ENCODE peak calls at places on chromosomes 13 and 19, in five cellular contexts. One of them, this sample, is unnamed.

GRCh38 chr19:6023936-6024335 is 46.0 kb upstream of the RANBP3 start:
- DNase-seq in right lobe of liver: no peak
- DNase-seq in Panc1: no peak
- DNase-seq in tibial nerve: no peak
- DNase-seq in gastrocnemius medialis: no peak
- DNase-seq in this sample: no peak

GRCh38 chr19:28351761-28352160 is 861.2 kb downstream of the UQCRFS1 start:
- DNase-seq in gastrocnemius medialis: no peak
- DNase-seq in right lobe of liver: no peak
- DNase-seq in tibial nerve: no peak
- DNase-seq in Panc1: no peak
- DNase-seq in this sample: no peak

GRCh38 chr13:43785681-43786471 is 896 bp downstream of the ENOX1 start:
- DNase-seq in tibial nerve: peak
- DNase-seq in right lobe of liver: peak
- DNase-seq in Panc1: no peak
- DNase-seq in gastrocnemius medialis: peak
- DNase-seq in this sample: peak

GRCh38 chr19:4172861-4173473 is 9.4 kb downstream of the SIRT6 start:
- DNase-seq in tibial nerve: no peak
- DNase-seq in Panc1: no peak
- DNase-seq in right lobe of liver: peak
- DNase-seq in gastrocnemius medialis: no peak
- DNase-seq in this sample: no peak

GRCh38 chr13:78998736-78999135 is 339.8 kb upstream of the OBI1 start:
- DNase-seq in right lobe of liver: no peak
- DNase-seq in tibial nerve: no peak
- DNase-seq in gastrocnemius medialis: no peak
- DNase-seq in Panc1: no peak
- DNase-seq in this sample: no peak

GRCh38 chr13:113355621-113356020 is 8.3 kb downstream of the GRTP1 start:
- DNase-seq in tibial nerve: no peak
- DNase-seq in gastrocnemius medialis: no peak
- DNase-seq in Panc1: no peak
- DNase-seq in right lobe of liver: no peak
- DNase-seq in this sample: no peak

GRCh38 chr13:28566283-28566682 is 71.4 kb upstream of the FLT1 start:
- DNase-seq in right lobe of liver: no peak
- DNase-seq in Panc1: no peak
- DNase-seq in tibial nerve: no peak
- DNase-seq in gastrocnemius medialis: no peak
- DNase-seq in this sample: peak

GRCh38 chr13:97141564-97142005 is 80.5 kb upstream of the MBNL2 start:
- DNase-seq in tibial nerve: no peak
- DNase-seq in Panc1: peak
- DNase-seq in right lobe of liver: no peak
- DNase-seq in gastrocnemius medialis: no peak
- DNase-seq in this sample: peak

GRCh38 chr13:32107474-32107873 is 75.9 kb downstream of the FRY start:
- DNase-seq in tibial nerve: no peak
- DNase-seq in Panc1: no peak
- DNase-seq in right lobe of liver: no peak
- DNase-seq in gastrocnemius medialis: no peak
- DNase-seq in this sample: no peak

DNA sequence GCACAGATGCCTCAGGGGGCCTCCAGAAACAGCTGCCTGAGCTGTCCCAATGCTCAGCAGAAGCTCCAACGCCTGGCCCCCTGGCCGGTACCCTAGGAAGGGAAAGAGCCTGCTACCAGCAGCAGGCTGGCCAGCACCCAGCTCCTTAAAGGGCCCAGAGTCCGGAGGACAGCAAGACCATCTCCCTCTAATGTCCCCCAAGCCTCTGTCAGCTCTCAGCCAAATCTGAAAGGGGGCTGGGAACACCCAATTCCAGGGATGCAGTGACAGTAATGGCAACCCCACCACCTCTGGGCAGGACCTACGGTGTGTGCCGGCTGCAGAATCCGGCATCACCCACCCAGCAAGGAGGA is 4.2 kb downstream of the PPP6R1 start:
- DNase-seq in right lobe of liver: no peak
- DNase-seq in tibial nerve: no peak
- DNase-seq in Panc1: no peak
- DNase-seq in gastrocnemius medialis: no peak
- DNase-seq in this sample: no peak
- H3K4me3 ChIP-seq in right lobe of liver: no peak
- H3K4me3 ChIP-seq in tibial nerve: no peak
- H3K4me3 ChIP-seq in Panc1: no peak
- H3K4me3 ChIP-seq in gastrocnemius medialis: no peak
- H3K4me3 ChIP-seq in this sample: no peak

DNA sequence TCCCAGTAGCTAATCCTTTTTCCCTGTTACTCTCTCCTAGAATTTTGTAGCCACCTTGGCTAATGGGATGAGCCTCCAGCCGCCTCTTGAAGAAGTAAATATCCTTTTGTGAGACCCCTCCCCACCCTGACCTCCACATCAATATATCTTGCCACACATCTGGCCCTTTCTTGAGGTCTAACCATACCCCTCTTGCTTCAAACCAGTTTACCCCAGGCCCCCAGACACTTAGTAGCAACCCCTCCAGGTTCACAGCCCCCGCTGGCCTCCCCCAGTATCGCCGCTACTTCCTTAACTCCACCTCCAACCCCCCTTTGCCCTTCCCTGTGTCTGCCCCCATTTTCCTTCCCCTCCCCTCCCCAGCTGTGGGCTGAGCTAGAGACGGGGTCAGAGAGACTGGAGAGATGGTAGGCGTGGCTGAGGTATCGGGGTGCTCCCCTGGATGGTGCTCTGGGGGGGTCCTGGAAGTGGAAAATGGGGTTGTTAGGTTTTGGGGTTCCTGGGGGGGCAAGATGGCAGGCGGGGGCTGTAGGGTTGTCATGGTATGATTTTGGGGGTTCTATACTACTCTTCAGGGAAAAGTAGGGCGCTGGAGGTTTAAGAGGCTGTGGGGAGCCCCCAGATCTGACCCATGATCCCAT is 2.9 kb downstream of the PRMT1 start:
- DNase-seq in Panc1: no peak
- DNase-seq in gastrocnemius medialis: no peak
- DNase-seq in tibial nerve: no peak
- DNase-seq in right lobe of liver: no peak
- DNase-seq in this sample: no peak
- H3K4me3 ChIP-seq in Panc1: peak
- H3K4me3 ChIP-seq in gastrocnemius medialis: peak
- H3K4me3 ChIP-seq in tibial nerve: no peak
- H3K4me3 ChIP-seq in right lobe of liver: no peak
- H3K4me3 ChIP-seq in this sample: no peak

DNA sequence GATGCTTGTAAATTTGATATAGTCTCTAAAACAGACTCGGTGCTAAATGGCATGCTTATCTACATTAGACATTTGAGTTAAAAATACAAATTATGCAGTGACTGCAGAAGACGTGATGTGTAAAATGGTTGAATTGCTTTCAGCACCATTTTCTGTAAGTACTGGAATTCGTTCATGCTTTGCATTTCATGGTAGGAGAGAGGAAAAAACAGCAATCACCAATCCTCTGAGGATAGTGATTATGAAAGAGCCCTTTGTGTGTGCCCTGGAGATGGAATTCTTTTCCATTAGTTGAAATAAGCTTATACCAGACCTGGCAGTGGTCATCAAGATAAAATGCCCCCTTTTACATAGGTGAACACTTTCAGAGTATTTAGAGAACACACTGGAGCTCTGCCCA is 1.7 kb downstream of the CNMD start:
- DNase-seq in Panc1: no peak
- DNase-seq in right lobe of liver: no peak
- DNase-seq in gastrocnemius medialis: no peak
- DNase-seq in tibial nerve: no peak
- DNase-seq in this sample: no peak
- H3K4me3 ChIP-seq in Panc1: no peak
- H3K4me3 ChIP-seq in right lobe of liver: no peak
- H3K4me3 ChIP-seq in gastrocnemius medialis: no peak
- H3K4me3 ChIP-seq in tibial nerve: no peak
- H3K4me3 ChIP-seq in this sample: no peak

GRCh38 chr19:57576661-57577060 is 2.0 kb downstream of the ZNF416 start:
- DNase-seq in Panc1: no peak
- DNase-seq in right lobe of liver: no peak
- DNase-seq in tibial nerve: no peak
- DNase-seq in gastrocnemius medialis: no peak
- DNase-seq in this sample: no peak
- H3K4me3 ChIP-seq in Panc1: no peak
- H3K4me3 ChIP-seq in right lobe of liver: no peak
- H3K4me3 ChIP-seq in tibial nerve: no peak
- H3K4me3 ChIP-seq in gastrocnemius medialis: no peak
- H3K4me3 ChIP-seq in this sample: no peak

DNA sequence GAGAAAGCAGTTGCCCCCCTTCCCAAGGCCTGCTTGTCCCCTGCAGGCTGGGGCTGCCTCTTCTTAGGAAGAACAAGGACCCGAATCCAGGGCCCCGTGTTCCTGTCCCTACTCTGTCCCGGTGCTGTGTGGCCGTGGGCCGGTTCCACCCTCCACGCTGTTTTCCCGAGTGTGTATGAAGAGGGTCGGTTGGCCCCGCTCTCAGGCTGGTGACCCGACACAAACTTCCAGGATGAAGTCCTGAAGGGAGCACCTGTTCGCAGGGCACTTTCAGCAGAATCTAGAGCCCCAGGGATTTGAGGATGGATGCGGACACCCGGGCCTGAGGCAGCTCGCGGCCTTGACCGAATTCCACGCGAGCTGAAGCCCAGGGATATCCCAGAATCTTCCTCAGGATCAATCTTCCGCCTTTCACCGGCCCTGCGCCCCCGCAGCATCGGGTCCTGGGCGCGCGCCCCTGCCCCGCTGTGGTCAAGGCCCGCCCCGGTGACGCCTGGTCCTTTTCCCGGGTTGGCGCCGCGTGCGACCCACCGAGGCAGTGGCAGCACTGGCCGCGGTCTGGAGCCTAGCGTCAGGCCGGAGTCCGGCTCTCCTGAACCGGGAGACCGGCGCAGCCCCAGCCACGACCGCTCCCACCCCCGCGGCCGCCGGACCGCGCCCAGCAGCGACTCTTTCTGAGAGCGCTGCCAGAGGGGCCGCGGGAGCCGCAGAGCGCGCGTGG is 528 bp upstream of the CHST8 start:
- DNase-seq in right lobe of liver: no peak
- DNase-seq in Panc1: no peak
- DNase-seq in tibial nerve: no peak
- DNase-seq in gastrocnemius medialis: no peak
- DNase-seq in this sample: no peak
- H3K4me3 ChIP-seq in right lobe of liver: no peak
- H3K4me3 ChIP-seq in Panc1: no peak
- H3K4me3 ChIP-seq in tibial nerve: no peak
- H3K4me3 ChIP-seq in gastrocnemius medialis: no peak
- H3K4me3 ChIP-seq in this sample: no peak

DNA sequence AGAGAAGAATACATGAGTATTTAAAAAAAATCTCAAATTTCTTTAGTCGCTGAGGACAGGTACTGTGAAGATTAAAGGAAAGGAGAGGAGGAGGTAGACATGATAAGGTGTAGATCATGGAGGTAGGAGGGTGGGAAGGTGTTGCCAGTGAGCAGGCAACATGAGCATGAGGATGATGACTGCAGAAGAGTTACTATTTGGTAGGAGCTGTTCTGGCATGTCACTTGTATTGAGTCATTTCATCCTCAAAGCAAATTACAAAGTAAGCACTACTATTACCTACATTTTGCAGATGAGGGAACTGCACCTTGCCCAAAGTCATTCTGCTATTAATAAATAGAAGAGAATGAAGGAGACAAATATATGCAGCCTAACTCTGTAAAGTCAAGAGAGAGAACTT is 435.8 kb upstream of the KLF12 start:
- DNase-seq in Panc1: no peak
- DNase-seq in gastrocnemius medialis: no peak
- DNase-seq in tibial nerve: no peak
- DNase-seq in right lobe of liver: no peak
- DNase-seq in this sample: no peak
- H3K4me3 ChIP-seq in Panc1: no peak
- H3K4me3 ChIP-seq in gastrocnemius medialis: no peak
- H3K4me3 ChIP-seq in tibial nerve: no peak
- H3K4me3 ChIP-seq in right lobe of liver: no peak
- H3K4me3 ChIP-seq in this sample: no peak

GRCh38 chr13:109706015-109706715 is 80.2 kb downstream of the IRS2 start:
- DNase-seq in right lobe of liver: no peak
- DNase-seq in gastrocnemius medialis: no peak
- DNase-seq in tibial nerve: no peak
- DNase-seq in Panc1: no peak
- DNase-seq in this sample: no peak
- H3K4me3 ChIP-seq in right lobe of liver: no peak
- H3K4me3 ChIP-seq in gastrocnemius medialis: no peak
- H3K4me3 ChIP-seq in tibial nerve: no peak
- H3K4me3 ChIP-seq in Panc1: no peak
- H3K4me3 ChIP-seq in this sample: no peak

DNA sequence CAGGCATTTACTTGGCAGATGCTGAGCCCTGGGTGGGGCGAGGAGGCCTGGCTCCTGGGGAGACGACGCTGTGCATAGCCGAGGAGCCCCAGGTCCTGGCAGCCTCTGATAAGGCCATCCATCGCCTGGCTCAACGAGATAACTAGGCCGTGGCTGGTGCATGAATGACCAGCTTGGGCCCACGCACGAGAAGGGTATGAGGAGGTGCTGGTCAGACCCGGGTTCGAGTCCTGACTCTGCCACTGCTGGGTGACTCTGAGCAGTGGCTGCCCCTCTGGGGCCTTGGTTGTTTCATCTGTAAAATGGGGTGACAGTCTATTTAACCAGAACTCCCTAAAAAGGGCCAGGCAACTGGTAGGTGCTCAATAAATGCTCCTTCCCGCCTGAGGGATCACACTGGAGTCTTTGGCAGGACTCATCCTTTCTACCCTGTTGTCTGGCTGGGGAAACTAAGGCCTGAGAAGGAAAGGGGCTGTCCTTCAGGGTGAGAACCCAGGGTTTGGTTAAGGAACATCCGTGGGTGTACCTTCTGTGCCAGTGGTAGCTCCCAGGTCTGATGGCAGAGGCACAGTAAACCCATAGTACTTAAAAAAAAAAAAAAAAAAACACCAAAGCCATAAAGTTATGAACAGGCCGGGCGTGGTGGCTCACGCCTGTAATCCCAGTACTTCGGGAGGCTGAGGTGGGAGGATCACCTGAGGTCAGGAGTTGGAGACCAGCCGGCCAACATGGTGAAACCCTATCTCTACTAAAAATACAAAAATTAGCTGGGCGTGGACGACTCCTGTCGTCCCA is 8.1 kb upstream of the ARRDC2 start:
- DNase-seq in gastrocnemius medialis: no peak
- DNase-seq in tibial nerve: no peak
- DNase-seq in right lobe of liver: no peak
- DNase-seq in Panc1: no peak
- DNase-seq in this sample: no peak
- H3K4me3 ChIP-seq in gastrocnemius medialis: no peak
- H3K4me3 ChIP-seq in tibial nerve: no peak
- H3K4me3 ChIP-seq in right lobe of liver: no peak
- H3K4me3 ChIP-seq in Panc1: no peak
- H3K4me3 ChIP-seq in this sample: no peak

GRCh38 chr19:49549045-49549444 is 21.2 kb downstream of the RCN3 start:
- DNase-seq in right lobe of liver: no peak
- DNase-seq in Panc1: no peak
- DNase-seq in tibial nerve: no peak
- DNase-seq in gastrocnemius medialis: no peak
- DNase-seq in this sample: no peak
- H3K4me3 ChIP-seq in right lobe of liver: no peak
- H3K4me3 ChIP-seq in Panc1: no peak
- H3K4me3 ChIP-seq in tibial nerve: no peak
- H3K4me3 ChIP-seq in gastrocnemius medialis: no peak
- H3K4me3 ChIP-seq in this sample: no peak

GRCh38 chr13:75656590-75656989 is 20.5 kb downstream of the LMO7 start:
- DNase-seq in right lobe of liver: no peak
- DNase-seq in gastrocnemius medialis: no peak
- DNase-seq in Panc1: no peak
- DNase-seq in tibial nerve: no peak
- DNase-seq in this sample: no peak
- H3K4me3 ChIP-seq in right lobe of liver: no peak
- H3K4me3 ChIP-seq in gastrocnemius medialis: no peak
- H3K4me3 ChIP-seq in Panc1: no peak
- H3K4me3 ChIP-seq in tibial nerve: no peak
- H3K4me3 ChIP-seq in this sample: no peak

This sample was measured in lower leg skin.